ENCODE peak calls at places on chromosomes 4 and X, in seven cellular contexts. S, P, A, L, H, F and R are unnamed samples. For H3K36me3, the result is how much of the 10 kb centered on the place peaks cover.

GRCh38 chrX:112851161-112851779 is 10.6 kb upstream of the AMOT start:
- DNase-seq in S (no peak), P (no peak), A (no peak), L (no peak), H (no peak), F (no peak), R (no peak)

GRCh38 chr4:55184600-55185523 is 59.5 kb upstream of the KDR start:
- DNase-seq in S (no peak), P (peak), A (peak), L (no peak), H (peak), F (peak), R (no peak)

GRCh38 chr4:182447938-182448280 is 204.7 kb downstream of the TENM3 start:
- DNase-seq in S (no peak), P (no peak), A (no peak), L (no peak), H (no peak), F (no peak), R (no peak)

GRCh38 chr4:42519803-42520417 is 122.6 kb downstream of the SHISA3 start:
- DNase-seq in S (no peak), P (peak), A (no peak), L (peak), H (peak), F (peak), R (no peak)

GRCh38 chrX:56564182-56564885 is 907 bp downstream of the UBQLN2 start:
- DNase-seq in S (no peak), P (peak), A (peak), L (peak), H (peak), F (peak), R (no peak)

GRCh38 chrX:22969416-22969815 is 30.3 kb upstream of the DDX53 start:
- DNase-seq in S (no peak), P (no peak), A (no peak), L (no peak), H (no peak), F (peak), R (no peak)

GRCh38 chrX:69153060-69153730 is 12.1 kb downstream of the PJA1 start:
- DNase-seq in S (no peak), P (no peak), A (no peak), L (peak), H (no peak), F (peak), R (no peak)

GRCh38 chr4:7697326-7697725 is 242.3 kb downstream of the AFAP1 start:
- DNase-seq in S (no peak), P (no peak), A (no peak), L (no peak), H (no peak), F (no peak), R (no peak)

GRCh38 chr4:174292473-174292872 is 8.8 kb downstream of the CEP44 start:
- DNase-seq in S (no peak), P (no peak), A (no peak), L (no peak), H (no peak), F (no peak), R (no peak)

GRCh38 chr4:168707205-168707604 is 210.4 kb downstream of the PALLD start:
- DNase-seq in S (no peak), P (peak), A (no peak), L (no peak), H (no peak), F (no peak), R (no peak)

GRCh38 chr4:77172336-77172735 is 15.3 kb downstream of the CCNG2 start:
- DNase-seq in S (peak), P (peak), A (no peak), L (peak), H (no peak), F (peak), R (no peak)

GRCh38 chr4:64533637-64534036 is 124.4 kb upstream of the TECRL start:
- DNase-seq in S (no peak), P (no peak), A (no peak), L (no peak), H (no peak), F (no peak), R (no peak)

GRCh38 chr4:56434599-56435000 is 815 bp downstream of the PPAT start:
- DNase-seq in S (no peak), P (no peak), A (no peak), L (peak), H (no peak), F (peak), R (no peak)

DNA sequence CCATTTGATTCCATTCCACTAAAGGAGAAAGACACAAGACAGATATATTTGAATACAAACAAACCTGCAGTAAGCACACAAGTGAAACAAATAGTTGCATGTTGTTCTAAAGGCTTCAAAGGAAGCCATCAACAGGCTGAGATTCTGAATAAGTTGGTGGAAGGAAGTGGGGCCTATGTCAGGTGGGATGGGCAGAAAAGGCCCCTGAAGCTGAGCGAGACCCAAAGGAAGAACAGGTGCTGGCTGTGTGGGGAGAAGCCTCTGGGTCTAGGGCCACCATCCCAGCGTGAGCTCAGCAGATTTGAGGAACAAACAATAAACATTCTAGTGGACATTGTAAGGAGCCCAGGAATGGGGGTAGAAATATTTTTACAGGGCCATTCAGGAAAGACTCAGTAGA is 82.4 kb upstream of the PLAC8 start:
- DNase-seq in S (no peak), P (no peak), A (no peak), L (no peak), H (no peak), F (no peak), R (no peak)
- H3K36me3 ChIP-seq in S (under half), P (under half), A (under half), L (under half), H (under half), F (under half), R (under half)

GRCh38 chr4:118985170-118986000 is 96.7 kb downstream of the SYNPO2 start:
- DNase-seq in S (no peak), P (no peak), A (no peak), L (no peak), H (no peak), F (no peak), R (no peak)

GRCh38 chr4:118979712-118980111 is 91.1 kb downstream of the SYNPO2 start:
- DNase-seq in S (no peak), P (no peak), A (no peak), L (no peak), H (no peak), F (no peak), R (no peak)

GRCh38 chr4:118981839-118982381 is 93.3 kb downstream of the SYNPO2 start:
- DNase-seq in S (peak), P (peak), A (peak), L (peak), H (peak), F (peak), R (peak)

GRCh38 chr4:118983293-118983692 is 94.6 kb downstream of the SYNPO2 start:
- DNase-seq in S (no peak), P (no peak), A (no peak), L (no peak), H (no peak), F (no peak), R (no peak)

DNA sequence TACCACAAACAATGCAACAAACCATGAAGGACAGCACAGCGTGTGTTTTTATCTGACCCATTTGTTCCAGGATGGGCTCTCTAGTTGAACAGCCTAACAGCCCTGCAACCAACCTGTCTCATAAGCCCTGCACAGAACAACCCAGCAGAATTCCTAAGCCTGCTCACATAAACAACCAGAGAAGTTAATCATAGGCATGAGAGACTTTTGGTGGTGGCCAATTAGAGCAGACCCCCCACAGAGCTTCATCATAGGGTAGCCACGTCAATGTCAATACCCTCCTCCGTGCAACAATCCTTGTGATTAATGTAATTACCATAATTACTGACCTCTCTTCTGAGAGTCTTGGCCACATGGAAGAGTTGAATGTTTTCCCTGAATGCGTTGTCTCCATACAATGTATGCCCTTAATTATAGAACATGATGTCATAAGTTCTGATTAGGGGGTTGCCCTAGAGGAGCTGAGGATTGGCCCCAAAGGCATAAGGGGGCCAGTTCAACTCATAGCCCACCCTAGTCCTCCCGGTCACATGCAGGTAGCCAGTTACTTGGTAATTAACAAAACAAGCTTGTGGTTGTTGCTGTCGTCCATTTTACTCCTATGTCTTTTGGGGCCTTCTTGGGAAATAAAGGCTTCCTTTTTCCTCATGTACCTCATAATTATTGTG is 92.7 kb downstream of the SYNPO2 start:
- DNase-seq in S (no peak), P (no peak), A (no peak), L (no peak), H (no peak), F (no peak), R (no peak)
- H3K4me3 ChIP-seq in S (no peak), P (no peak), A (no peak), L (no peak), H (no peak), F (no peak), R (no peak)

GRCh38 chr4:148295642-148296041 is 146.6 kb downstream of the NR3C2 start:
- DNase-seq in S (no peak), P (no peak), A (no peak), L (no peak), H (no peak), F (no peak), R (no peak)

GRCh38 chr4:148305749-148306148 is 136.5 kb downstream of the NR3C2 start:
- DNase-seq in S (no peak), P (no peak), A (no peak), L (no peak), H (no peak), F (no peak), R (no peak)

GRCh38 chr4:148302416-148302815 is 139.8 kb downstream of the NR3C2 start:
- DNase-seq in S (no peak), P (peak), A (no peak), L (peak), H (no peak), F (no peak), R (no peak)

GRCh38 chr4:148299337-148299736 is 142.9 kb downstream of the NR3C2 start:
- DNase-seq in S (no peak), P (no peak), A (no peak), L (no peak), H (no peak), F (no peak), R (no peak)

GRCh38 chr4:148300877-148301276 is 141.3 kb downstream of the NR3C2 start:
- DNase-seq in S (no peak), P (no peak), A (no peak), L (no peak), H (no peak), F (no peak), R (no peak)
- TF ChIP-seq CTCF in S (no peak), P (no peak), A (no peak), L (no peak), H (no peak), F (no peak), R (no peak)

GRCh38 chrX:105567046-105567445 is 255.3 kb upstream of the NRK start:
- DNase-seq in S (no peak), P (no peak), A (no peak), L (no peak), H (no peak), F (no peak), R (no peak)

GRCh38 chrX:105564536-105564935 is 257.8 kb upstream of the NRK start:
- DNase-seq in S (peak), P (peak), A (no peak), L (peak), H (no peak), F (peak), R (no peak)
- H3K36me3 ChIP-seq in S (under half), P (under half), A (under half), L (under half), H (under half), F (under half), R (under half)